ENCODE peak calls at places on chromosomes 4 and X, in four cellular contexts. Z is SK-N-SH, F is GM12878, C is HepG2. R is an unnamed sample.

GRCh38 chrX:102154900-102155805 is 624 bp downstream of the BEX5 start:
- DNase-seq in C (no peak), F (no peak), Z (peak), R (no peak)

GRCh38 chr4:185888676-185889075 is 76.7 kb upstream of the SORBS2 start:
- DNase-seq in F (no peak), C (no peak), Z (no peak), R (no peak)

GRCh38 chr4:83651846-83652245 is 115.9 kb downstream of the GPAT3 start:
- DNase-seq in C (no peak), Z (no peak), F (no peak), R (no peak)

GRCh38 chrX:108022491-108023089 is 22.3 kb upstream of the VSIG1 start:
- DNase-seq in C (no peak), Z (no peak), F (no peak), R (no peak)

GRCh38 chr4:110926841-110927400 is 304.0 kb upstream of the PITX2 start:
- DNase-seq in C (no peak), F (no peak), Z (no peak), R (no peak)

GRCh38 chrX:334971-335757 is 16.6 kb upstream of the GTPBP6 start:
- DNase-seq in C (no peak), F (no peak), Z (no peak), R (no peak)

GRCh38 chr4:60463846-60464502 is 736.2 kb upstream of the ADGRL3 start:
- DNase-seq in C (peak), Z (no peak), F (no peak), R (no peak)

GRCh38 chr4:5758741-5759140 is 47.7 kb downstream of the EVC start:
- DNase-seq in Z (no peak), F (peak), C (no peak), R (no peak)

GRCh38 chrX:112058766-112059165 is 23.8 kb downstream of the TRPC5 start:
- DNase-seq in C (no peak), F (no peak), Z (no peak), R (no peak)

GRCh38 chr4:37540486-37540885 is 145.7 kb downstream of the RELL1 start:
- DNase-seq in C (no peak), F (no peak), Z (no peak), R (no peak)

GRCh38 chr4:23970193-23970850 is 80.5 kb upstream of the PPARGC1A start:
- DNase-seq in C (no peak), Z (no peak), F (no peak), R (no peak)

GRCh38 chr4:108696160-108696559 is 45.8 kb downstream of the OSTC start:
- DNase-seq in C (no peak), F (no peak), Z (no peak), R (no peak)

GRCh38 chrX:111402378-111402777 is 9.6 kb downstream of the DCX start:
- DNase-seq in F (no peak), C (no peak), Z (no peak), R (no peak)

GRCh38 chrX:46758163-46758955 is 559 bp downstream of the SLC9A7 start:
- DNase-seq in Z (peak), F (no peak), C (no peak), R (no peak)

GRCh38 chrX:48531359-48531954 is 8.1 kb upstream of the TBC1D25 start:
- DNase-seq in F (no peak), C (no peak), Z (no peak), R (peak)

GRCh38 chrX:150934453-150934852 is 36.0 kb upstream of the CD99L2 start:
- DNase-seq in F (no peak), C (no peak), Z (no peak), R (no peak)

GRCh38 chr4:94036964-94037363 is 170.7 kb upstream of the SMARCAD1 start:
- DNase-seq in F (no peak), C (no peak), Z (no peak), R (no peak)

GRCh38 chr4:80446664-80447063 is 111.1 kb downstream of the CFAP299 start:
- DNase-seq in F (no peak), C (no peak), Z (no peak), R (no peak)

GRCh38 chr4:158519226-158519625 is 2.5 kb upstream of the RXFP1 start:
- DNase-seq in C (no peak), F (no peak), Z (no peak), R (no peak)

GRCh38 chr4:1503583-1504471 is 97.6 kb upstream of the NKX1-1 start:
- DNase-seq in Z (peak), F (no peak), C (no peak), R (peak)

GRCh38 chrX:118347131-118347530 is 1.2 kb downstream of the WDR44 start:
- DNase-seq in Z (peak), C (peak), F (no peak), R (peak)

GRCh38 chr4:158496030-158496741 is 25.5 kb upstream of the RXFP1 start:
- DNase-seq in C (peak), Z (peak), F (no peak), R (peak)

GRCh38 chr4:40720931-40721330 is 28.8 kb upstream of the NSUN7 start:
- DNase-seq in C (no peak), F (no peak), Z (no peak), R (no peak)

GRCh38 chr4:4386736-4387392 is at the start of gene NSG1:
- DNase-seq in Z (no peak), C (no peak), F (no peak), R (peak)

GRCh38 chrX:12975999-12976558 is 1.2 kb downstream of the TMSB4X start:
- DNase-seq in F (no peak), C (no peak), Z (peak), R (peak)

GRCh38 chr4:82436130-82436529 is 5.7 kb downstream of the ENOPH1 start:
- DNase-seq in F (no peak), Z (no peak), C (no peak), R (no peak)

GRCh38 chr4:88457307-88458090 is 580 bp downstream of the HERC5 start:
- DNase-seq in C (no peak), Z (peak), F (no peak), R (no peak)

GRCh38 chr4:44447563-44448504 is 775 bp downstream of the KCTD8 start:
- DNase-seq in F (no peak), C (no peak), Z (peak), R (no peak)

GRCh38 chrX:152817082-152817744 is 13.3 kb downstream of the CETN2 start:
- DNase-seq in F (no peak), C (no peak), Z (peak), R (peak)

GRCh38 chr4:113398441-113399143 is 349.1 kb downstream of the ANK2 start:
- DNase-seq in C (no peak), Z (no peak), F (no peak), R (no peak)

GRCh38 chr4:5050520-5050955 is 742 bp upstream of the STK32B start:
- DNase-seq in C (peak), F (no peak), Z (peak), R (peak)

GRCh38 chrX:107154787-107155620 is 36.4 kb upstream of the RBM41 start:
- DNase-seq in Z (no peak), F (no peak), C (peak), R (peak)

GRCh38 chr4:98430708-98431403 is 169.7 kb downstream of the RAP1GDS1 start:
- DNase-seq in Z (no peak), C (no peak), F (no peak), R (no peak)

GRCh38 chr4:68076194-68076593 is 53.5 kb downstream of the TMPRSS11F start:
- DNase-seq in F (no peak), C (no peak), Z (no peak), R (no peak)

DNA sequence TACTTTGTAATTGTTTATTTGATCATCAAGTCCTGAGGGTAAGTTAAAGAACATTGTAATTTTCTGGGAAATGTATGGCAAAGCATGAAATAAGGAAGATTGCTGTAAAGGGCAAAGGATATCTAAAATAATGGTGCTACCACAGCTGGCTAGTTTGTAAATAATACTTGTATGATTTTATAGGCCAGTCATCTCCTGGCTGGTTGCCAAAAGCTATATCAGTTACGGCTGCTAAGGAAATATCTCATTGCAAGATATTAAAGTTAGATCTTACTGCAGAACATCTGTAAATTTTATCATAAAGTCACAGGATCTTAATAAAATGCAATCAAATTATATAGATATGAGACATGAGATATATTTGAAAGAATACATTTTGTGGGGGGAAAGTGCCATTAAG is 150.8 kb upstream of the CXCL13 start:
- DNase-seq in C (no peak), F (no peak), Z (no peak), R (no peak)
- TF ChIP-seq SMC3 in C (no peak), F (no peak), Z (no peak), R (no peak)

DNA sequence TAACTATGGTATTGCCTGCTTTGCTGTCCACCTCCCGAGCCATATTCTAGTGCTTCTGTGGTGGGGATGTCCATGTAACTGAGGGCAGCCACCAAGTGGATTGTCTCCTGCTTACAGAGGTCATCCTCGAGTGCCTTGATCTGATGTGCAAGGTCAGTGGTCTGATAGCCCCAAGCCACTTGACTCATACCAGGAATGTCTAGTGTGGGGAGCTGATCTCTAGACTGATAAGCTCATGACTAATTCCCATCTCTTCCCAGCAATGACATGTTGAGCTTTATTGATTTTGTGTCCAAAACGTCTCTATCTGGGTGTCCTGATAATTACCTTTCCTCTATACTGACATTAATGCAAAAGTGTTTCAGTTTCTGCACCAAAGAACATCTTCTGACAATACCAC is 168.4 kb upstream of the WDR1 start:
- DNase-seq in F (no peak), Z (no peak), C (no peak), R (peak)
- TF ChIP-seq TAF1 in F (no peak), Z (no peak), C (no peak), R (no peak)

DNA sequence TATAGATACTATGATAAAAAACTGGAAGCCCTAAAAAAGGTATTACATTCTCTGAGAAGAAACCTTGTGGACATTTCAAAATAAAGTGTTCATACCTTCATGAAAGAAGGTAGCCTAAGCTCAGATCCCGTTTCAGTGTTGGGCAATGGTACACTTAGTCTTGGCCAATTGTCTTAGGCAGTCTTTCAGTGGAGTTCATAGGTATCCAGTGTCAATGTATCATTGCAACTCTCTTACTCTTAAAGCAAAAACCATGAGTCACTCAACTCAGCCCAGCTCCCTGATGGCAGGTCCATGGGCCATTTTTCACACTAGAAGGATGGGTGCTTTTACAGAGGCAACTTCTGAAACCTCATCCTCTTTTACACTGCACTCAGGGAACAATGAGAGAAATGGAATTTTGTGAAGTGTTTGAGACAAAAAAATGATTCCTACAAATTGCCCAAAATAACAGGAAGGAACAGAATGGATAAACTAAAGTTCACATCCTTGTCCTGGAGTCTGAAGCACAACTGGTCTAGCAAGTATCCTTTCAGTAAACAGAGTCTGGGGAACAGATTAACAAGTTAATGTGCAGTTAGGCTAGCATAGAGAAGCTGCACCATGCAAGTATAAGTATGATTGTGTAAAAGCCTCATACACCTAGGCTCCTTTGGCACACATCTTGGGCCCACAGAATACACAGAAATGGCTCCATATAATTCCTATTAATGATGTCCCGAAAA is 7.0 kb upstream of the ZNF827 start:
- DNase-seq in Z (no peak), F (no peak), C (no peak), R (no peak)
- TF ChIP-seq NFIC in Z (no peak), F (no peak), C (no peak), R (no peak)

GRCh38 chr4:86974481-86975050 is 39.8 kb downstream of the AFF1 start:
- DNase-seq in C (no peak), F (no peak), Z (no peak), R (no peak)

GRCh38 chr4:86970447-86971354 is 35.9 kb downstream of the AFF1 start:
- DNase-seq in Z (no peak), F (no peak), C (no peak), R (no peak)

GRCh38 chr4:86971355-86971683 is 36.5 kb downstream of the AFF1 start:
- DNase-seq in F (no peak), Z (no peak), C (no peak), R (no peak)

GRCh38 chr4:86973668-86974067 is 38.9 kb downstream of the AFF1 start:
- DNase-seq in C (peak), F (no peak), Z (no peak), R (no peak)

DNA sequence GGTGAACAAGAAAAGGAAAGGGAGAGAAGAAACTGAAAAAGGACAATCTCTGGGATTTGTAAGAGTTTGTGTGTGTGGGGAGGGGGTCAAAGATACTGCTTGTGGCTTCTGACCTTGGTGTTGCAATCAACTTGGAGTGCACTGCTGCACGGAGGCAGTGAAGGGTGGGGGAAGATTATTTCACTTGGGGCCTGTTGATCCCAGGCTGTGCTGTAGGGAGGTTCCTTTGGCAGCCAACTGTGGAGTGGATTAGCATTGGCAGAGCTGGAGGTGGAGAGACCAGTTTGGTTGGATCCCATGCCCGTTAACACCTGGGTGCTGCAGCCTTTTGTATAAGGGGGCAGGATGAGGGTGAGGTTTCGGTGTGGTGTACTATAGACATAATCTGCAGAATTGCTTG is 38.2 kb downstream of the AFF1 start:
- DNase-seq in C (peak), F (no peak), Z (no peak), R (peak)
- TF ChIP-seq SMC3 in C (peak), F (no peak), Z (no peak), R (no peak)

GRCh38 chr4:8549352-8549931 is 30.8 kb upstream of the GPR78 start:
- DNase-seq in F (no peak), C (no peak), Z (peak), R (peak)
- TF ChIP-seq TAF1 in F (no peak), C (no peak), Z (no peak), R (no peak)

DNA sequence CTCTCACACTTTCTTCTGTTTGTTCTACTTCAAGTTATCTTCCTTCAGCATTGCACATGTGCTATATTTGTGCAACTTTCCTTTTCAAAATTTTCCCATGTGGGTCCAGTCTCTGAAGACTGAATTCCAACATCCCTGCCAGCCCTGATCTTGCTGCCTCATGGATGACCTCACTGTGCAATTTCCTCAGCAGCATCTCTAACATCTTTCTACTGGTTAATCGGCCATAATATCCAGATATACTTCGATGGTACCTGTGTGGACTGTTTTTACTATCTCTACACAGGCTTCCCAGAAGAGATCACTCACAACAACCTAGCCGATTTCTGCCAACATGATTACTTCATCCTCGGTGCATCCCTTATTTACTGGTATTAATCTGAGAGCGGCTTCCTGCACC is 41.5 kb downstream of the GPM6A start:
- DNase-seq in C (no peak), Z (no peak), F (no peak), R (no peak)
- TF ChIP-seq NFIC in C (no peak), Z (no peak), F (no peak), R (no peak)

R was measured in K562.